ENCODE peak calls at places on chromosomes 11 and 22, in four cellular contexts. E, B, O and M are unnamed samples.

GRCh38 chr11:133842730-133843129 is 2.6 kb downstream of the SPATA19 start:
- DNase-seq in E (no peak), O (no peak), B (no peak), M (no peak)

GRCh38 chr11:66363805-66364535 is 7.6 kb downstream of the SLC29A2 start:
- DNase-seq in B (peak), O (peak), E (no peak), M (no peak)

GRCh38 chr22:35835267-35835997 is 117.8 kb downstream of the APOL5 start:
- DNase-seq in E (no peak), O (no peak), B (peak), M (no peak)

GRCh38 chr22:30492144-30492543 is 13.4 kb downstream of the SEC14L4 start:
- DNase-seq in E (no peak), B (no peak), O (no peak), M (no peak)

GRCh38 chr11:87296627-87297026 is 258.9 kb downstream of the TMEM135 start:
- DNase-seq in E (no peak), O (no peak), B (no peak), M (no peak)

GRCh38 chr11:62726156-62727006 is 876 bp downstream of the HNRNPUL2 start:
- DNase-seq in O (no peak), B (no peak), E (no peak), M (no peak)

GRCh38 chr11:65439331-65440181 is 17.0 kb downstream of the NEAT1 start:
- DNase-seq in E (no peak), O (peak), B (peak), M (no peak)

GRCh38 chr22:46050916-46051614 is 74.1 kb upstream of the WNT7B start:
- DNase-seq in B (no peak), E (no peak), O (peak), M (no peak)

GRCh38 chr11:16336721-16337120 is 19.6 kb downstream of the SOX6 start:
- DNase-seq in O (no peak), B (no peak), E (no peak), M (no peak)

GRCh38 chr11:121892863-121893262 is 223.2 kb downstream of the BLID start:
- DNase-seq in O (no peak), E (no peak), B (peak), M (no peak)

GRCh38 chr11:2590131-2590950 is 109.5 kb downstream of the KCNQ1OT1 start:
- DNase-seq in O (no peak), B (no peak), E (no peak), M (no peak)

GRCh38 chr11:131025020-131025419 is 108.7 kb upstream of the SNX19 start:
- DNase-seq in O (no peak), B (peak), E (peak), M (peak)

GRCh38 chr22:40281717-40282116 is 64.6 kb upstream of the ADSL start:
- DNase-seq in O (no peak), B (peak), E (no peak), M (no peak)

GRCh38 chr22:36510966-36511881 is 4.4 kb upstream of the FOXRED2 start:
- DNase-seq in O (no peak), B (peak), E (peak), M (no peak)

GRCh38 chr22:38074181-38075104 is 9.5 kb downstream of the SLC16A8 start:
- DNase-seq in E (peak), O (no peak), B (peak), M (no peak)

GRCh38 chr11:23112987-23113886 is 253.0 kb upstream of the CCDC179 start:
- DNase-seq in E (no peak), B (peak), O (peak), M (peak)

GRCh38 chr11:71341596-71341995 is 89.2 kb upstream of the SHANK2 start:
- DNase-seq in O (no peak), B (no peak), E (no peak), M (no peak)

GRCh38 chr11:6817668-6818067 is 18.2 kb upstream of the OR6A2 start:
- DNase-seq in E (no peak), O (no peak), B (no peak), M (no peak)

GRCh38 chr22:23576681-23577080 is 3.4 kb downstream of the IGLL1 start:
- DNase-seq in B (no peak), O (no peak), E (no peak), M (no peak)

GRCh38 chr11:23423656-23424055 is 563.4 kb upstream of the CCDC179 start:
- DNase-seq in B (no peak), E (no peak), O (no peak), M (no peak)

GRCh38 chr22:19782533-19782932 is 22.0 kb downstream of the TBX1 start:
- DNase-seq in E (no peak), O (no peak), B (no peak), M (no peak)

GRCh38 chr11:116927163-116927772 is 89.8 kb upstream of the APOA1 start:
- DNase-seq in E (no peak), O (no peak), B (peak), M (no peak)
- TF ChIP-seq CTCF in E (peak), O (peak), B (peak), M (peak)

GRCh38 chr11:101127348-101127698 is 2.3 kb downstream of the PGR start:
- DNase-seq in E (no peak), B (no peak), O (no peak), M (no peak)
- H3K4me3 ChIP-seq in E (peak), B (no peak), O (peak), M (peak)

GRCh38 chr11:112440518-112440917 is 179.9 kb upstream of the PLET1 start:
- DNase-seq in B (peak), E (no peak), O (no peak), M (no peak)
- TF ChIP-seq CTCF in B (no peak), E (peak), O (no peak), M (peak)

DNA sequence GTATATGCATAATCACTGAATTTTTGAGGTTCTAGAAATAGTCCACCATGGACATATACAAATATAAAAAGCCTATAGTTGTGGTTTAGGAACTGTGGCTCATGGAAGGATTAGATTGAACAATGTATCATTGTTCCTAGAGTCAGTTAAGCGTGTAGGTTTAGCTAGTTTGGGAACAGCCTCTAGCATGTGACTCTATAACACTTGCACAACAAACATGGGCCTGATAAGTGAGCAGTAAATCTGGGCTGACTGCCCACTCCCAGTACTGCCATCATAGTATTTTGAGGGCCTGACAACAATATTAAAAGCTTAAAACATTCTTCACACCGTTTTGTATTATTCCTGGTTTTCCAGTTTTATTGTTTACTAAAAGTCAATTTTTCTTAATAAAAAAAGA is 47.0 kb downstream of the YAP1 start:
- DNase-seq in O (peak), E (no peak), B (peak), M (no peak)
- H3K4me3 ChIP-seq in O (no peak), E (no peak), B (no peak), M (no peak)

GRCh38 chr11:30049214-30049613 is 32.4 kb upstream of the KCNA4 start:
- DNase-seq in B (no peak), O (no peak), E (no peak), M (no peak)
- TF ChIP-seq CTCF in B (no peak), O (no peak), E (no peak), M (no peak)

GRCh38 chr11:1421291-1421690 is 31.6 kb downstream of the BRSK2 start:
- DNase-seq in B (no peak), E (no peak), O (no peak), M (no peak)
- H3K4me3 ChIP-seq in B (no peak), E (no peak), O (no peak), M (no peak)

GRCh38 chr11:125233736-125234275 is 69.3 kb downstream of the PKNOX2 start:
- DNase-seq in B (no peak), O (no peak), E (no peak), M (no peak)
- TF ChIP-seq CTCF in B (no peak), O (no peak), E (no peak), M (no peak)

DNA sequence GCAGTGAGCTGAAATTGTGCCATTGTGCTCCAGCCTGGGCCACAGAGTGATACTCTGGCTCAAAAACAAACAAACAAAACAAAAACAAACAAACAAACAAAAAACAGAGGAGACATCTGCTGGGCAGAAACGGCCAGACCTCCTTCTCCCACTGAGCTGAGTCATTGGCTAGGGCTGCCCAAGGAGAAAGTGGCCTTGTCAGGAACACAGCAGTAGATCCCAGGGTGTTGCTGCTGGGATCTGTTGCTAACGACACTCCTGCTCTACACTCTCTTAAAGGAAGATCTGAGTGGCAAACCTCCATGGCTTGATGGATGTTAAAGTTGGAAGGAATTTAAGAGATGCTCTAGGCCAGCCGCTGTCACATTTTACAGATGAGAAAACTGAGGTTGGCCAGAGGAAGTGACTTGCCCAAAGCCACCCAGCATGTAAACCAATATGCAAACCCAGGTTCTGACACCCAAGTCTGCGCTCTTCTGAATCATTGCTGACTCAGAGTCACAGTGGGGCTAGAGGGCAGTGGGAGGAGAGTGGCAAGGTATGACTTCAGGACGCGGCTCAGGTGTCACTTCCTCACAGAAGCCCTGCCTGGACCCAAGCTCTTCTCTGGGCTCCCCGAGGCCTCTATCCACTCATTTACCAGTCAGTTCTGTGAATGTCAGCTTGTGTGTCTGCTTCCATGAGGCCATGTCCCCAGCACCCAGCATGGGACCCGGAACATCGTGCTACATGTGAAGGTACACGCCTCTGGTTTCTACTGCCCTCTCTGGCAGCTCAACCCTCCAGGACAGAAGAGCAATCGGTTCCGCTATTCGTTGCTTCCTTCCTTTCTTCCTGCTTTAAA is 11.3 kb upstream of the GDPD5 start:
- DNase-seq in B (peak), E (no peak), O (no peak), M (no peak)
- H3K4me3 ChIP-seq in B (no peak), E (no peak), O (no peak), M (no peak)

GRCh38 chr22:25197335-25197734 is 2.3 kb upstream of the CRYBB3 start:
- DNase-seq in E (no peak), B (no peak), O (no peak), M (no peak)

GRCh38 chr22:25199726-25200520 is at the start of gene CRYBB3:
- DNase-seq in O (no peak), B (no peak), E (no peak), M (no peak)

GRCh38 chr22:25193548-25193947 is 6.1 kb upstream of the CRYBB3 start:
- DNase-seq in B (no peak), E (no peak), O (no peak), M (no peak)

GRCh38 chr22:25193130-25193529 is 6.5 kb upstream of the CRYBB3 start:
- DNase-seq in E (no peak), B (no peak), O (no peak), M (no peak)

GRCh38 chr22:25196326-25196725 is 3.3 kb upstream of the CRYBB3 start:
- DNase-seq in O (no peak), B (no peak), E (no peak), M (no peak)
- TF ChIP-seq CTCF in O (no peak), B (no peak), E (no peak), M (no peak)